ENCODE peak calls at places on chromosome 1, in nine cellular contexts. C, B, X, E, G, N, J, R and O are unnamed samples.

GRCh38 chr1:93420400-93420799 is 27.5 kb upstream of the FNBP1L start:
- DNase-seq in C (no peak), B (no peak), X (no peak), E (no peak), G (no peak), N (no peak), J (no peak), R (no peak), O (no peak)

GRCh38 chr1:12615916-12616708 is 1.9 kb downstream of the DHRS3 start:
- DNase-seq in C (peak), B (peak), X (peak), E (no peak), G (no peak), N (no peak), J (no peak), R (no peak), O (no peak)

GRCh38 chr1:201889092-201889968 is 632 bp downstream of the SHISA4 start:
- DNase-seq in C (no peak), B (no peak), X (peak), E (no peak), G (no peak), N (no peak), J (no peak), R (no peak), O (no peak)

GRCh38 chr1:247089616-247090375 is 11.2 kb upstream of the ZNF670 start:
- DNase-seq in C (no peak), B (no peak), X (no peak), E (no peak), G (no peak), N (no peak), J (no peak), R (no peak), O (no peak)

GRCh38 chr1:224928906-224929305 is 569 bp upstream of the DNAH14 start:
- DNase-seq in C (no peak), B (no peak), X (no peak), E (no peak), G (no peak), N (no peak), J (no peak), R (no peak), O (no peak)

GRCh38 chr1:154413177-154413576 is 8.0 kb downstream of the IL6R start:
- DNase-seq in C (no peak), B (no peak), X (no peak), E (no peak), G (no peak), N (no peak), J (no peak), R (no peak), O (no peak)

GRCh38 chr1:228669401-228669695 is 65.9 kb upstream of the RHOU start:
- DNase-seq in C (no peak), B (no peak), X (no peak), E (no peak), G (no peak), N (no peak), J (no peak), R (no peak), O (no peak)

GRCh38 chr1:245235156-245235555 is 80.4 kb downstream of the KIF26B start:
- DNase-seq in C (no peak), B (no peak), X (no peak), E (no peak), G (no peak), N (no peak), J (no peak), R (no peak), O (no peak)

GRCh38 chr1:116990612-116991151 is 10.9 kb upstream of the CD101 start:
- DNase-seq in C (peak), B (peak), X (no peak), E (no peak), G (no peak), N (no peak), J (no peak), R (no peak), O (no peak)

GRCh38 chr1:206628916-206629315 is 6.4 kb upstream of the DYRK3 start:
- DNase-seq in C (no peak), B (no peak), X (no peak), E (no peak), G (no peak), N (no peak), J (no peak), R (no peak), O (no peak)

GRCh38 chr1:235513495-235514366 is 9.5 kb upstream of the B3GALNT2 start:
- DNase-seq in C (peak), B (no peak), X (peak), E (peak), G (peak), N (no peak), J (peak), R (no peak), O (no peak)